ENCODE peak calls at places on chromosomes 7 and 10, in five cellular contexts. B, M, T, H and O are unnamed samples.

GRCh38 chr10:132347211-132347930 is 15.4 kb downstream of the LRRC27 start:
- DNase-seq in B (no peak), M (no peak), T (no peak), H (no peak), O (no peak)

GRCh38 chr10:118873738-118874105 is 119.0 kb upstream of the CACUL1 start:
- DNase-seq in B (no peak), M (no peak), T (no peak), H (no peak), O (no peak)

GRCh38 chr7:90453259-90453891 is 16.1 kb upstream of the PTTG1IP2 start:
- DNase-seq in B (no peak), M (no peak), T (no peak), H (no peak), O (no peak)

GRCh38 chr10:77943086-77943901 is 16.7 kb upstream of the DLG5 start:
- DNase-seq in B (peak), M (peak), T (no peak), H (peak), O (no peak)

GRCh38 chr10:68705548-68705947 is 15.5 kb upstream of the CCAR1 start:
- DNase-seq in B (no peak), M (no peak), T (no peak), H (no peak), O (no peak)

GRCh38 chr7:26959290-26959689 is 94.9 kb upstream of the SKAP2 start:
- DNase-seq in B (no peak), M (no peak), T (no peak), H (no peak), O (no peak)

GRCh38 chr10:72340510-72340895 is 14.2 kb downstream of the DNAJB12 start:
- DNase-seq in B (peak), M (peak), T (no peak), H (peak), O (peak)

GRCh38 chr7:32658034-32658944 is 163.0 kb downstream of the AVL9 start:
- DNase-seq in B (no peak), M (no peak), T (no peak), H (peak), O (no peak)

GRCh38 chr7:83947260-83947659 is 247.3 kb downstream of the SEMA3A start:
- DNase-seq in B (peak), M (peak), T (no peak), H (peak), O (no peak)